ENCODE peak calls at places on chromosome 22, in eight cellular contexts. One of them, this sample, is unnamed.

GRCh38 chr22:33871935-33872334 is 48.3 kb downstream of the LARGE1 start:
- DNase-seq in substantia nigra: no peak
- DNase-seq in CD4-positive, alpha-beta memory T cell: no peak
- DNase-seq in Karpas-422: peak
- DNase-seq in RWPE1: no peak
- DNase-seq in GM23338: no peak
- DNase-seq in fibroblast of lung: no peak
- DNase-seq in CD8-positive, alpha-beta memory T cell: no peak
- DNase-seq in this sample: peak

GRCh38 chr22:33116846-33117547 is 58.8 kb upstream of the SYN3 start:
- DNase-seq in substantia nigra: no peak
- DNase-seq in CD4-positive, alpha-beta memory T cell: no peak
- DNase-seq in Karpas-422: no peak
- DNase-seq in RWPE1: peak
- DNase-seq in GM23338: no peak
- DNase-seq in fibroblast of lung: no peak
- DNase-seq in CD8-positive, alpha-beta memory T cell: no peak
- DNase-seq in this sample: no peak

GRCh38 chr22:39080052-39080762 is 3.1 kb downstream of the APOBEC3G start:
- DNase-seq in substantia nigra: no peak
- DNase-seq in CD4-positive, alpha-beta memory T cell: no peak
- DNase-seq in Karpas-422: no peak
- DNase-seq in RWPE1: no peak
- DNase-seq in GM23338: no peak
- DNase-seq in fibroblast of lung: no peak
- DNase-seq in CD8-positive, alpha-beta memory T cell: peak
- DNase-seq in this sample: no peak

GRCh38 chr22:19959043-19959586 is 17.5 kb upstream of the TXNRD2 start:
- DNase-seq in substantia nigra: no peak
- DNase-seq in CD4-positive, alpha-beta memory T cell: no peak
- DNase-seq in Karpas-422: peak
- DNase-seq in RWPE1: no peak
- DNase-seq in GM23338: peak
- DNase-seq in fibroblast of lung: peak
- DNase-seq in CD8-positive, alpha-beta memory T cell: no peak
- DNase-seq in this sample: no peak

GRCh38 chr22:39317756-39318506 is 1.5 kb downstream of the RPL3 start:
- DNase-seq in substantia nigra: no peak
- DNase-seq in CD4-positive, alpha-beta memory T cell: no peak
- DNase-seq in Karpas-422: no peak
- DNase-seq in RWPE1: no peak
- DNase-seq in GM23338: no peak
- DNase-seq in fibroblast of lung: peak
- DNase-seq in CD8-positive, alpha-beta memory T cell: no peak
- DNase-seq in this sample: no peak

GRCh38 chr22:29043906-29044575 is 17.6 kb downstream of the C22orf31 start:
- DNase-seq in substantia nigra: no peak
- DNase-seq in CD4-positive, alpha-beta memory T cell: no peak
- DNase-seq in Karpas-422: no peak
- DNase-seq in RWPE1: peak
- DNase-seq in GM23338: no peak
- DNase-seq in fibroblast of lung: peak
- DNase-seq in CD8-positive, alpha-beta memory T cell: no peak
- DNase-seq in this sample: no peak

GRCh38 chr22:39745789-39746188 is 147.8 kb downstream of the ENTHD1 start:
- DNase-seq in substantia nigra: no peak
- DNase-seq in CD4-positive, alpha-beta memory T cell: no peak
- DNase-seq in Karpas-422: no peak
- DNase-seq in RWPE1: no peak
- DNase-seq in GM23338: no peak
- DNase-seq in fibroblast of lung: no peak
- DNase-seq in CD8-positive, alpha-beta memory T cell: no peak
- DNase-seq in this sample: no peak

GRCh38 chr22:19810381-19811141 is 44.1 kb downstream of the GNB1L start:
- DNase-seq in substantia nigra: no peak
- DNase-seq in CD4-positive, alpha-beta memory T cell: no peak
- DNase-seq in Karpas-422: no peak
- DNase-seq in RWPE1: no peak
- DNase-seq in GM23338: no peak
- DNase-seq in fibroblast of lung: peak
- DNase-seq in CD8-positive, alpha-beta memory T cell: no peak
- DNase-seq in this sample: peak

GRCh38 chr22:48800036-48800885 is 1027.4 kb downstream of the BRD1 start:
- DNase-seq in substantia nigra: no peak
- DNase-seq in CD4-positive, alpha-beta memory T cell: no peak
- DNase-seq in Karpas-422: no peak
- DNase-seq in RWPE1: no peak
- DNase-seq in GM23338: no peak
- DNase-seq in fibroblast of lung: no peak
- DNase-seq in CD8-positive, alpha-beta memory T cell: no peak
- DNase-seq in this sample: no peak

GRCh38 chr22:48644108-48644507 is 1183.6 kb downstream of the BRD1 start:
- DNase-seq in substantia nigra: peak
- DNase-seq in CD4-positive, alpha-beta memory T cell: no peak
- DNase-seq in Karpas-422: no peak
- DNase-seq in RWPE1: no peak
- DNase-seq in GM23338: no peak
- DNase-seq in fibroblast of lung: peak
- DNase-seq in CD8-positive, alpha-beta memory T cell: no peak
- DNase-seq in this sample: no peak

GRCh38 chr22:20083157-20083890 is 3.3 kb downstream of the DGCR8 start:
- DNase-seq in substantia nigra: no peak
- DNase-seq in CD4-positive, alpha-beta memory T cell: no peak
- DNase-seq in Karpas-422: no peak
- DNase-seq in RWPE1: no peak
- DNase-seq in GM23338: no peak
- DNase-seq in fibroblast of lung: no peak
- DNase-seq in CD8-positive, alpha-beta memory T cell: no peak
- DNase-seq in this sample: no peak

GRCh38 chr22:20805972-20806471 is 32.1 kb downstream of the SERPIND1 start:
- DNase-seq in substantia nigra: no peak
- DNase-seq in CD4-positive, alpha-beta memory T cell: no peak
- DNase-seq in Karpas-422: no peak
- DNase-seq in RWPE1: peak
- DNase-seq in GM23338: no peak
- DNase-seq in fibroblast of lung: peak
- DNase-seq in CD8-positive, alpha-beta memory T cell: no peak
- DNase-seq in this sample: peak

GRCh38 chr22:27318516-27318915 is 483.0 kb downstream of the MN1 start:
- DNase-seq in substantia nigra: no peak
- DNase-seq in CD4-positive, alpha-beta memory T cell: no peak
- DNase-seq in Karpas-422: peak
- DNase-seq in RWPE1: no peak
- DNase-seq in GM23338: peak
- DNase-seq in fibroblast of lung: peak
- DNase-seq in CD8-positive, alpha-beta memory T cell: no peak
- DNase-seq in this sample: no peak

GRCh38 chr22:19916006-19916405 is 25.6 kb upstream of the COMT start:
- DNase-seq in substantia nigra: no peak
- DNase-seq in CD4-positive, alpha-beta memory T cell: no peak
- DNase-seq in Karpas-422: no peak
- DNase-seq in RWPE1: no peak
- DNase-seq in GM23338: no peak
- DNase-seq in fibroblast of lung: no peak
- DNase-seq in CD8-positive, alpha-beta memory T cell: no peak
- DNase-seq in this sample: no peak

GRCh38 chr22:27984001-27984695 is 65.1 kb upstream of the PITPNB start:
- DNase-seq in substantia nigra: no peak
- DNase-seq in CD4-positive, alpha-beta memory T cell: no peak
- DNase-seq in Karpas-422: no peak
- DNase-seq in RWPE1: no peak
- DNase-seq in GM23338: no peak
- DNase-seq in fibroblast of lung: no peak
- DNase-seq in CD8-positive, alpha-beta memory T cell: no peak
- DNase-seq in this sample: no peak

GRCh38 chr22:26857169-26857568 is 199.8 kb downstream of the MIAT start:
- DNase-seq in substantia nigra: no peak
- DNase-seq in CD4-positive, alpha-beta memory T cell: no peak
- DNase-seq in Karpas-422: no peak
- DNase-seq in RWPE1: no peak
- DNase-seq in GM23338: no peak
- DNase-seq in fibroblast of lung: no peak
- DNase-seq in CD8-positive, alpha-beta memory T cell: no peak
- DNase-seq in this sample: no peak

GRCh38 chr22:24505337-24505736 is 10.2 kb downstream of the UPB1 start:
- DNase-seq in substantia nigra: no peak
- DNase-seq in CD4-positive, alpha-beta memory T cell: no peak
- DNase-seq in Karpas-422: no peak
- DNase-seq in RWPE1: no peak
- DNase-seq in GM23338: no peak
- DNase-seq in fibroblast of lung: no peak
- DNase-seq in CD8-positive, alpha-beta memory T cell: no peak
- DNase-seq in this sample: no peak

GRCh38 chr22:36612458-36612857 is 83.5 kb upstream of the EIF3D start:
- DNase-seq in substantia nigra: no peak
- DNase-seq in CD4-positive, alpha-beta memory T cell: no peak
- DNase-seq in Karpas-422: no peak
- DNase-seq in RWPE1: no peak
- DNase-seq in GM23338: no peak
- DNase-seq in fibroblast of lung: peak
- DNase-seq in CD8-positive, alpha-beta memory T cell: no peak
- DNase-seq in this sample: no peak

DNA sequence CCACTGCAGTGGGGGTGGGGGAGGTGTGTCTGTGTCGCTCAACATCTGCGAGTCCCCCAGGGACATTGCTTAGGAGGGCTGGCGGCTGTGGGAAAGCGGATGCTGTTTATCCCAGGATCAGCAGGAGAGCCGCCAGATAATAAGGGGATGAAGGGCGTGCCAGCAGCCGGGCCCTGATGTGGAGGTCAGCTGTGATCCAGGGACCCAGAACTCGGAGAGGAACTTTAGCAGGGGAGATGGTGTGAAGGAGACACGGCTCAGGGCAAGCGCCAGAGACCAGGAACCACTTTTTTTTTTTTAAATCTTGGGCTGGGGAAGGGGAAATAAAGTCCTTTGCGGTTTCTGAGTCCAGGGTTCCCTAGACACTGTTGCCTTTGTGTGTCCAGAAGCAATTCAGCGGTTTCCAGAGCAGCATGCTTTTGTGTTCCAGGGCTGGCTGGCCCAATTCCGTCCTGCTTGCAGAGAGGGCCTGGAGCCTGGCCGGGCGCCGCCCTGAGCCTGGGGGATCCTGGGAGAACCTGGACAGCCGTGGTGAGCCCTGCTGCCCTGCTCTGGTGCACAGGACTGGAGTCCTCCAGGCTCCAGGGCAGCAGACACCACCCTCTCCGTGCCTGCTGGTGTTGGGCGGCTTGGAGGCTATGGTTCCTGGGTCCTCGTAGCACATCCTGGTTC is at the start of gene GRAMD4:
- DNase-seq in substantia nigra: peak
- DNase-seq in CD4-positive, alpha-beta memory T cell: no peak
- DNase-seq in Karpas-422: no peak
- DNase-seq in RWPE1: no peak
- DNase-seq in GM23338: no peak
- DNase-seq in fibroblast of lung: peak
- DNase-seq in CD8-positive, alpha-beta memory T cell: no peak
- DNase-seq in this sample: no peak
- H3K27ac ChIP-seq in substantia nigra: peak
- H3K27ac ChIP-seq in CD4-positive, alpha-beta memory T cell: no peak
- H3K27ac ChIP-seq in Karpas-422: peak
- H3K27ac ChIP-seq in RWPE1: peak
- H3K27ac ChIP-seq in GM23338: no peak
- H3K27ac ChIP-seq in fibroblast of lung: no peak
- H3K27ac ChIP-seq in CD8-positive, alpha-beta memory T cell: no peak
- H3K27ac ChIP-seq in this sample: no peak

DNA sequence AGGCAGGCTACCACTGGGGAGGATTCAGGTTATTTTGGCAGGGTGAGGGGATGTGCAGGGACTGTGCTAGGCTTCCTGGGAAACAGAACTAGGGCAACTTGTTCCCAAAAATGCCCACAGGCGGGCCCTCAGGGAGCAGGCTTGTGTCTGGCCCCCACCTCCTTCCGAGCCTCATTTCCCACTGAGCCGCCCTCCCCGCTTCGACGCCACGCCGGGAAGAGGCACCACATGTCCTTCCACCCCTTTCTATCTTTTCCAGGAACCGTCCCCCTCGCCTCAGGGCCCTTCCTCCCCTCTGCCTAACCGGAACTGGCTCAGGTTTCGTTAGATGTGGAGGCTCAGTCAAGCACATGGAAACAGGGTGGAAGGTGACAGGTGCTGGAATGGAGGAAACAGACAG is 9.4 kb upstream of the CHADL start:
- DNase-seq in substantia nigra: no peak
- DNase-seq in CD4-positive, alpha-beta memory T cell: no peak
- DNase-seq in Karpas-422: no peak
- DNase-seq in RWPE1: no peak
- DNase-seq in GM23338: no peak
- DNase-seq in fibroblast of lung: no peak
- DNase-seq in CD8-positive, alpha-beta memory T cell: no peak
- DNase-seq in this sample: no peak
- H3K27ac ChIP-seq in substantia nigra: no peak
- H3K27ac ChIP-seq in CD4-positive, alpha-beta memory T cell: no peak
- H3K27ac ChIP-seq in Karpas-422: no peak
- H3K27ac ChIP-seq in RWPE1: peak
- H3K27ac ChIP-seq in GM23338: peak
- H3K27ac ChIP-seq in fibroblast of lung: no peak
- H3K27ac ChIP-seq in CD8-positive, alpha-beta memory T cell: no peak
- H3K27ac ChIP-seq in this sample: no peak

GRCh38 chr22:50189849-50190181 is 4.1 kb downstream of the TRABD start:
- DNase-seq in substantia nigra: no peak
- DNase-seq in CD4-positive, alpha-beta memory T cell: no peak
- DNase-seq in Karpas-422: no peak
- DNase-seq in RWPE1: no peak
- DNase-seq in GM23338: no peak
- DNase-seq in fibroblast of lung: no peak
- DNase-seq in CD8-positive, alpha-beta memory T cell: no peak
- DNase-seq in this sample: no peak
- H3K27ac ChIP-seq in substantia nigra: peak
- H3K27ac ChIP-seq in CD4-positive, alpha-beta memory T cell: peak
- H3K27ac ChIP-seq in Karpas-422: peak
- H3K27ac ChIP-seq in RWPE1: peak
- H3K27ac ChIP-seq in GM23338: no peak
- H3K27ac ChIP-seq in fibroblast of lung: peak
- H3K27ac ChIP-seq in CD8-positive, alpha-beta memory T cell: peak
- H3K27ac ChIP-seq in this sample: peak

GRCh38 chr22:37675930-37676571 is 615 bp downstream of the LGALS1 start:
- DNase-seq in substantia nigra: peak
- DNase-seq in CD4-positive, alpha-beta memory T cell: no peak
- DNase-seq in Karpas-422: peak
- DNase-seq in RWPE1: no peak
- DNase-seq in GM23338: peak
- DNase-seq in fibroblast of lung: peak
- DNase-seq in CD8-positive, alpha-beta memory T cell: no peak
- DNase-seq in this sample: no peak

GRCh38 chr22:37679670-37680069 is 4.2 kb downstream of the LGALS1 start:
- DNase-seq in substantia nigra: no peak
- DNase-seq in CD4-positive, alpha-beta memory T cell: no peak
- DNase-seq in Karpas-422: no peak
- DNase-seq in RWPE1: no peak
- DNase-seq in GM23338: no peak
- DNase-seq in fibroblast of lung: no peak
- DNase-seq in CD8-positive, alpha-beta memory T cell: no peak
- DNase-seq in this sample: no peak

GRCh38 chr22:37680191-37680851 is 4.9 kb downstream of the LGALS1 start:
- DNase-seq in substantia nigra: no peak
- DNase-seq in CD4-positive, alpha-beta memory T cell: no peak
- DNase-seq in Karpas-422: no peak
- DNase-seq in RWPE1: no peak
- DNase-seq in GM23338: no peak
- DNase-seq in fibroblast of lung: no peak
- DNase-seq in CD8-positive, alpha-beta memory T cell: no peak
- DNase-seq in this sample: no peak

GRCh38 chr22:37676691-37677627 is 1.5 kb downstream of the LGALS1 start:
- DNase-seq in substantia nigra: peak
- DNase-seq in CD4-positive, alpha-beta memory T cell: peak
- DNase-seq in Karpas-422: peak
- DNase-seq in RWPE1: peak
- DNase-seq in GM23338: peak
- DNase-seq in fibroblast of lung: peak
- DNase-seq in CD8-positive, alpha-beta memory T cell: peak
- DNase-seq in this sample: peak

GRCh38 chr22:37678372-37678771 is 2.9 kb downstream of the LGALS1 start:
- DNase-seq in substantia nigra: no peak
- DNase-seq in CD4-positive, alpha-beta memory T cell: no peak
- DNase-seq in Karpas-422: no peak
- DNase-seq in RWPE1: no peak
- DNase-seq in GM23338: no peak
- DNase-seq in fibroblast of lung: no peak
- DNase-seq in CD8-positive, alpha-beta memory T cell: no peak
- DNase-seq in this sample: no peak
- H3K27ac ChIP-seq in substantia nigra: no peak
- H3K27ac ChIP-seq in CD4-positive, alpha-beta memory T cell: peak
- H3K27ac ChIP-seq in Karpas-422: no peak
- H3K27ac ChIP-seq in RWPE1: peak
- H3K27ac ChIP-seq in GM23338: no peak
- H3K27ac ChIP-seq in fibroblast of lung: peak
- H3K27ac ChIP-seq in CD8-positive, alpha-beta memory T cell: no peak
- H3K27ac ChIP-seq in this sample: no peak

This sample was measured in SJSA1.